ENCODE peak calls at places on chromosomes 3 and 15, in seven cellular contexts. One of them, this sample, is unnamed. For H3K4me1, the result is how much of the 10 kb centered on the place peaks cover.

GRCh38 chr3:30644615-30645014 is 38.2 kb downstream of the TGFBR2 start:
- DNase-seq in HCT116: no peak
- DNase-seq in sigmoid colon: peak
- DNase-seq in H1: no peak
- DNase-seq in stomach: peak
- DNase-seq in testis: no peak
- DNase-seq in Peyer's patch: peak
- DNase-seq in this sample: no peak

GRCh38 chr15:74315626-74316025 is 51.8 kb downstream of the CYP11A1 start:
- DNase-seq in HCT116: no peak
- DNase-seq in sigmoid colon: no peak
- DNase-seq in H1: no peak
- DNase-seq in stomach: no peak
- DNase-seq in testis: no peak
- DNase-seq in Peyer's patch: peak
- DNase-seq in this sample: peak

GRCh38 chr15:81002254-81003022 is 1.7 kb downstream of the TLNRD1 start:
- DNase-seq in HCT116: no peak
- DNase-seq in sigmoid colon: no peak
- DNase-seq in H1: no peak
- DNase-seq in stomach: no peak
- DNase-seq in testis: peak
- DNase-seq in Peyer's patch: no peak
- DNase-seq in this sample: peak

GRCh38 chr15:67945951-67946700 is 106.3 kb upstream of the RNU6-1 start:
- DNase-seq in HCT116: no peak
- DNase-seq in sigmoid colon: no peak
- DNase-seq in H1: peak
- DNase-seq in stomach: no peak
- DNase-seq in testis: peak
- DNase-seq in Peyer's patch: no peak
- DNase-seq in this sample: no peak

GRCh38 chr3:148736086-148736485 is 38.4 kb downstream of the AGTR1 start:
- DNase-seq in HCT116: no peak
- DNase-seq in sigmoid colon: no peak
- DNase-seq in H1: no peak
- DNase-seq in stomach: no peak
- DNase-seq in testis: no peak
- DNase-seq in Peyer's patch: no peak
- DNase-seq in this sample: no peak

GRCh38 chr3:186825294-186825821 is 17.2 kb upstream of the ADIPOQ start:
- DNase-seq in HCT116: no peak
- DNase-seq in sigmoid colon: no peak
- DNase-seq in H1: no peak
- DNase-seq in stomach: no peak
- DNase-seq in testis: peak
- DNase-seq in Peyer's patch: peak
- DNase-seq in this sample: no peak

GRCh38 chr3:108728105-108728504 is 29.1 kb downstream of the RETNLB start:
- DNase-seq in HCT116: no peak
- DNase-seq in sigmoid colon: no peak
- DNase-seq in H1: no peak
- DNase-seq in stomach: no peak
- DNase-seq in testis: no peak
- DNase-seq in Peyer's patch: no peak
- DNase-seq in this sample: no peak

GRCh38 chr15:81190922-81191507 is 5.7 kb upstream of the IL16 start:
- DNase-seq in HCT116: no peak
- DNase-seq in sigmoid colon: no peak
- DNase-seq in H1: no peak
- DNase-seq in stomach: no peak
- DNase-seq in testis: no peak
- DNase-seq in Peyer's patch: no peak
- DNase-seq in this sample: no peak

GRCh38 chr15:97730315-97730714 is 230.2 kb upstream of the ARRDC4 start:
- DNase-seq in HCT116: no peak
- DNase-seq in sigmoid colon: no peak
- DNase-seq in H1: no peak
- DNase-seq in stomach: no peak
- DNase-seq in testis: no peak
- DNase-seq in Peyer's patch: no peak
- DNase-seq in this sample: no peak

GRCh38 chr3:98329392-98330124 is 24.1 kb upstream of the OR5K4 start:
- DNase-seq in HCT116: peak
- DNase-seq in sigmoid colon: no peak
- DNase-seq in H1: no peak
- DNase-seq in stomach: peak
- DNase-seq in testis: peak
- DNase-seq in Peyer's patch: peak
- DNase-seq in this sample: peak

GRCh38 chr3:65716372-65716771 is 322.3 kb downstream of the MAGI1 start:
- DNase-seq in HCT116: no peak
- DNase-seq in sigmoid colon: no peak
- DNase-seq in H1: no peak
- DNase-seq in stomach: no peak
- DNase-seq in testis: no peak
- DNase-seq in Peyer's patch: no peak
- DNase-seq in this sample: no peak

GRCh38 chr3:111151438-111151837 is 79.8 kb downstream of the NECTIN3 start:
- DNase-seq in HCT116: peak
- DNase-seq in sigmoid colon: no peak
- DNase-seq in H1: no peak
- DNase-seq in stomach: no peak
- DNase-seq in testis: no peak
- DNase-seq in Peyer's patch: no peak
- DNase-seq in this sample: no peak

GRCh38 chr15:100721758-100722550 is 119.6 kb downstream of the ASB7 start:
- DNase-seq in HCT116: peak
- DNase-seq in sigmoid colon: peak
- DNase-seq in H1: no peak
- DNase-seq in stomach: peak
- DNase-seq in testis: no peak
- DNase-seq in Peyer's patch: peak
- DNase-seq in this sample: peak

GRCh38 chr15:63476229-63476632 is 28.2 kb upstream of the USP3 start:
- DNase-seq in HCT116: peak
- DNase-seq in sigmoid colon: no peak
- DNase-seq in H1: no peak
- DNase-seq in stomach: no peak
- DNase-seq in testis: no peak
- DNase-seq in Peyer's patch: no peak
- DNase-seq in this sample: no peak

GRCh38 chr15:63073497-63074172 is 31.1 kb downstream of the TPM1 start:
- DNase-seq in HCT116: no peak
- DNase-seq in sigmoid colon: no peak
- DNase-seq in H1: no peak
- DNase-seq in stomach: no peak
- DNase-seq in testis: no peak
- DNase-seq in Peyer's patch: peak
- DNase-seq in this sample: no peak

GRCh38 chr15:69000091-69000490 is 14.4 kb upstream of the NOX5 start:
- DNase-seq in HCT116: no peak
- DNase-seq in sigmoid colon: no peak
- DNase-seq in H1: no peak
- DNase-seq in stomach: no peak
- DNase-seq in testis: no peak
- DNase-seq in Peyer's patch: no peak
- DNase-seq in this sample: no peak

GRCh38 chr15:48866141-48866563 is 11.8 kb upstream of the EID1 start:
- DNase-seq in HCT116: no peak
- DNase-seq in sigmoid colon: no peak
- DNase-seq in H1: no peak
- DNase-seq in stomach: no peak
- DNase-seq in testis: no peak
- DNase-seq in Peyer's patch: no peak
- DNase-seq in this sample: no peak

GRCh38 chr3:156093966-156094365 is 26.4 kb upstream of the KCNAB1 start:
- DNase-seq in HCT116: no peak
- DNase-seq in sigmoid colon: no peak
- DNase-seq in H1: peak
- DNase-seq in stomach: no peak
- DNase-seq in testis: no peak
- DNase-seq in Peyer's patch: no peak
- DNase-seq in this sample: no peak

GRCh38 chr3:52004158-52004787 is 8.6 kb upstream of the RPL29 start:
- DNase-seq in HCT116: no peak
- DNase-seq in sigmoid colon: no peak
- DNase-seq in H1: no peak
- DNase-seq in stomach: no peak
- DNase-seq in testis: peak
- DNase-seq in Peyer's patch: no peak
- DNase-seq in this sample: peak

GRCh38 chr3:52704611-52705437 is 767 bp downstream of the GLT8D1 start:
- DNase-seq in HCT116: no peak
- DNase-seq in sigmoid colon: no peak
- DNase-seq in H1: no peak
- DNase-seq in stomach: no peak
- DNase-seq in testis: no peak
- DNase-seq in Peyer's patch: peak
- DNase-seq in this sample: no peak

GRCh38 chr15:85533949-85534543 is 153.6 kb downstream of the AKAP13 start:
- DNase-seq in HCT116: no peak
- DNase-seq in sigmoid colon: no peak
- DNase-seq in H1: no peak
- DNase-seq in stomach: no peak
- DNase-seq in testis: no peak
- DNase-seq in Peyer's patch: peak
- DNase-seq in this sample: no peak

GRCh38 chr3:49523756-49524747 is 30.2 kb upstream of the BSN start:
- DNase-seq in HCT116: no peak
- DNase-seq in sigmoid colon: no peak
- DNase-seq in H1: no peak
- DNase-seq in stomach: no peak
- DNase-seq in testis: no peak
- DNase-seq in Peyer's patch: no peak
- DNase-seq in this sample: no peak

GRCh38 chr15:69289312-69290146 is 9.2 kb upstream of the PAQR5 start:
- DNase-seq in HCT116: no peak
- DNase-seq in sigmoid colon: no peak
- DNase-seq in H1: no peak
- DNase-seq in stomach: no peak
- DNase-seq in testis: no peak
- DNase-seq in Peyer's patch: no peak
- DNase-seq in this sample: no peak

GRCh38 chr3:36989000-36989399 is 3.9 kb downstream of the EPM2AIP1 start:
- DNase-seq in HCT116: no peak
- DNase-seq in sigmoid colon: no peak
- DNase-seq in H1: no peak
- DNase-seq in stomach: no peak
- DNase-seq in testis: no peak
- DNase-seq in Peyer's patch: no peak
- DNase-seq in this sample: no peak

GRCh38 chr3:36988336-36988735 is 4.6 kb downstream of the EPM2AIP1 start:
- DNase-seq in HCT116: no peak
- DNase-seq in sigmoid colon: no peak
- DNase-seq in H1: no peak
- DNase-seq in stomach: no peak
- DNase-seq in testis: no peak
- DNase-seq in Peyer's patch: no peak
- DNase-seq in this sample: no peak

GRCh38 chr3:36991923-36992805 is 767 bp downstream of the EPM2AIP1 start:
- DNase-seq in HCT116: no peak
- DNase-seq in sigmoid colon: peak
- DNase-seq in H1: no peak
- DNase-seq in stomach: no peak
- DNase-seq in testis: peak
- DNase-seq in Peyer's patch: peak
- DNase-seq in this sample: no peak

GRCh38 chr3:36991147-36991546 is 1.8 kb downstream of the EPM2AIP1 start:
- DNase-seq in HCT116: no peak
- DNase-seq in sigmoid colon: no peak
- DNase-seq in H1: no peak
- DNase-seq in stomach: no peak
- DNase-seq in testis: peak
- DNase-seq in Peyer's patch: no peak
- DNase-seq in this sample: no peak

DNA sequence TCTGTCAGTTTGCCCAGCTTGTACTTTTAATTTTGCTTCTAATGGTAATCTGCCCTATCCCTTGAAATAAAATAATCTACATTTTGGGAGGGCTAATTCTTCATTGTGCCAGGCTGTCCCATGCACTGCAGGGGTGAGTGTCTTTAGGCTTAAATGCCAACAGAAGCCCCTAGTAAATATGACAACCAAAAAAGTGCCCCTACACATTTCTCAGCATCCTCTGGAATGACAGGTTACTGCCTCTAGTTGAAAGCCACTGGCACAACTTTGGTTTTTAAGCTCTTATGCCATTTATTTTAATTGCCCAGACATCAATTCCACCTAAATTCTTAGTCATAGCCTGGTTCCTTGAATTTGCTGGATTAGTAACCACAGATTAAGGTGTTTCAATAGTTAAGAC is 3.4 kb downstream of the EPM2AIP1 start:
- DNase-seq in HCT116: no peak
- DNase-seq in sigmoid colon: no peak
- DNase-seq in H1: no peak
- DNase-seq in stomach: no peak
- DNase-seq in testis: no peak
- DNase-seq in Peyer's patch: no peak
- DNase-seq in this sample: no peak
- H3K4me1 ChIP-seq in HCT116: under half
- H3K4me1 ChIP-seq in sigmoid colon: under half
- H3K4me1 ChIP-seq in H1: under half
- H3K4me1 ChIP-seq in stomach: half or more
- H3K4me1 ChIP-seq in testis: under half
- H3K4me1 ChIP-seq in Peyer's patch: under half
- H3K4me1 ChIP-seq in this sample: half or more

GRCh38 chr3:119557192-119557873 is 2.1 kb downstream of the CD80 start:
- DNase-seq in HCT116: no peak
- DNase-seq in sigmoid colon: no peak
- DNase-seq in H1: no peak
- DNase-seq in stomach: no peak
- DNase-seq in testis: no peak
- DNase-seq in Peyer's patch: no peak
- DNase-seq in this sample: no peak
- TF ChIP-seq POLR2A in HCT116: no peak
- TF ChIP-seq POLR2A in sigmoid colon: no peak
- TF ChIP-seq POLR2A in H1: no peak
- TF ChIP-seq POLR2A in stomach: no peak
- TF ChIP-seq POLR2A in testis: no peak
- TF ChIP-seq POLR2A in Peyer's patch: no peak
- TF ChIP-seq POLR2A in this sample: no peak

DNA sequence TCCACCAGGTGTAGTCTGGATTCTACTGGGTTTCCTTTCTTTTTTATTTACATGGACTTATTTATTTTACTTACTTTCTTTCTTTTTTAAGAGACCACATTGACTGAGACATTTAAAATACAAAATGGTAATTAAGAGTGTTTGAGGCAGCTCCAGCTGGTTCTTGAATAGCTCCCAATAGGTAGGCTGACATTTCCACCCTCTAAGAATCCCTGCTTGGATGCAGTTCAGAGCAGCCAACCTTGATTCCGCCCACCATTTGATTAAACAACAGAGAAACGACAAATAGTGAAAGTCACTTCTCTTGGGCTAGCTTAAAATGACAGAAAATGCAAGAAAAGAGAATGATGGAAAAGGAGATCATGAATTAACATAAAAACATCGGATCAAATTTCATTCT is 270.5 kb downstream of the TUSC7 start:
- DNase-seq in HCT116: no peak
- DNase-seq in sigmoid colon: no peak
- DNase-seq in H1: no peak
- DNase-seq in stomach: no peak
- DNase-seq in testis: no peak
- DNase-seq in Peyer's patch: no peak
- DNase-seq in this sample: no peak
- H3K4me3 ChIP-seq in HCT116: no peak
- H3K4me3 ChIP-seq in sigmoid colon: no peak
- H3K4me3 ChIP-seq in H1: no peak
- H3K4me3 ChIP-seq in stomach: no peak
- H3K4me3 ChIP-seq in testis: no peak
- H3K4me3 ChIP-seq in Peyer's patch: no peak
- H3K4me3 ChIP-seq in this sample: no peak

GRCh38 chr3:129603561-129603942 is 2.9 kb downstream of the PLXND1 start:
- DNase-seq in HCT116: no peak
- DNase-seq in sigmoid colon: no peak
- DNase-seq in H1: no peak
- DNase-seq in stomach: no peak
- DNase-seq in testis: no peak
- DNase-seq in Peyer's patch: no peak
- DNase-seq in this sample: peak
- H3K4me1 ChIP-seq in HCT116: under half
- H3K4me1 ChIP-seq in sigmoid colon: half or more
- H3K4me1 ChIP-seq in H1: under half
- H3K4me1 ChIP-seq in stomach: half or more
- H3K4me1 ChIP-seq in testis: under half
- H3K4me1 ChIP-seq in Peyer's patch: half or more
- H3K4me1 ChIP-seq in this sample: half or more